ENCODE peak calls at places on chromosomes 4 and X, in ten cellular contexts. One of them, this sample, is unnamed.

GRCh38 chr4:137253949-137254348 is 278.3 kb downstream of the PCDH18 start:
- DNase-seq in hepatocyte: no peak
- DNase-seq in BJ: peak
- DNase-seq in upper lobe of left lung: no peak
- DNase-seq in GM23338: no peak
- DNase-seq in GM13977: no peak
- DNase-seq in psoas muscle: no peak
- DNase-seq in A549: no peak
- DNase-seq in lower leg skin: no peak
- DNase-seq in neural progenitor cell: no peak
- DNase-seq in this sample: no peak

GRCh38 chr4:177718514-177718913 is 276.3 kb upstream of the AGA start:
- DNase-seq in hepatocyte: no peak
- DNase-seq in BJ: no peak
- DNase-seq in upper lobe of left lung: no peak
- DNase-seq in GM23338: no peak
- DNase-seq in GM13977: no peak
- DNase-seq in psoas muscle: no peak
- DNase-seq in A549: no peak
- DNase-seq in lower leg skin: no peak
- DNase-seq in neural progenitor cell: no peak
- DNase-seq in this sample: no peak

GRCh38 chr4:7194251-7195137 is 2.2 kb downstream of the SORCS2 start:
- DNase-seq in hepatocyte: peak
- DNase-seq in BJ: no peak
- DNase-seq in upper lobe of left lung: peak
- DNase-seq in GM23338: no peak
- DNase-seq in GM13977: no peak
- DNase-seq in psoas muscle: no peak
- DNase-seq in A549: peak
- DNase-seq in lower leg skin: peak
- DNase-seq in neural progenitor cell: peak
- DNase-seq in this sample: no peak

GRCh38 chr4:17018013-17018412 is 119.6 kb upstream of the LDB2 start:
- DNase-seq in hepatocyte: no peak
- DNase-seq in BJ: no peak
- DNase-seq in upper lobe of left lung: no peak
- DNase-seq in GM23338: peak
- DNase-seq in GM13977: no peak
- DNase-seq in psoas muscle: no peak
- DNase-seq in A549: no peak
- DNase-seq in lower leg skin: peak
- DNase-seq in neural progenitor cell: no peak
- DNase-seq in this sample: no peak

GRCh38 chr4:185656467-185656890 is 121.2 kb upstream of the PDLIM3 start:
- DNase-seq in hepatocyte: peak
- DNase-seq in BJ: no peak
- DNase-seq in upper lobe of left lung: no peak
- DNase-seq in GM23338: peak
- DNase-seq in GM13977: no peak
- DNase-seq in psoas muscle: peak
- DNase-seq in A549: no peak
- DNase-seq in lower leg skin: no peak
- DNase-seq in neural progenitor cell: peak
- DNase-seq in this sample: no peak

GRCh38 chrX:140971385-140971784 is 31.0 kb upstream of the SPANXB1 start:
- DNase-seq in hepatocyte: no peak
- DNase-seq in BJ: no peak
- DNase-seq in upper lobe of left lung: no peak
- DNase-seq in GM23338: no peak
- DNase-seq in GM13977: no peak
- DNase-seq in psoas muscle: no peak
- DNase-seq in A549: no peak
- DNase-seq in lower leg skin: no peak
- DNase-seq in neural progenitor cell: no peak
- DNase-seq in this sample: no peak

GRCh38 chr4:184814686-184815045 is 11.1 kb downstream of the ACSL1 start:
- DNase-seq in hepatocyte: no peak
- DNase-seq in BJ: no peak
- DNase-seq in upper lobe of left lung: no peak
- DNase-seq in GM23338: no peak
- DNase-seq in GM13977: no peak
- DNase-seq in psoas muscle: no peak
- DNase-seq in A549: no peak
- DNase-seq in lower leg skin: peak
- DNase-seq in neural progenitor cell: no peak
- DNase-seq in this sample: no peak

GRCh38 chr4:6582889-6583504 is 8.0 kb downstream of the MAN2B2 start:
- DNase-seq in hepatocyte: no peak
- DNase-seq in BJ: no peak
- DNase-seq in upper lobe of left lung: no peak
- DNase-seq in GM23338: peak
- DNase-seq in GM13977: no peak
- DNase-seq in psoas muscle: no peak
- DNase-seq in A549: peak
- DNase-seq in lower leg skin: no peak
- DNase-seq in neural progenitor cell: no peak
- DNase-seq in this sample: no peak

GRCh38 chrX:120664081-120664480 is 34.2 kb upstream of the C1GALT1C1 start:
- DNase-seq in hepatocyte: no peak
- DNase-seq in BJ: no peak
- DNase-seq in upper lobe of left lung: no peak
- DNase-seq in GM23338: peak
- DNase-seq in GM13977: no peak
- DNase-seq in psoas muscle: no peak
- DNase-seq in A549: peak
- DNase-seq in lower leg skin: no peak
- DNase-seq in neural progenitor cell: no peak
- DNase-seq in this sample: no peak
- TF ChIP-seq CTCF in hepatocyte: peak
- TF ChIP-seq CTCF in BJ: no peak
- TF ChIP-seq CTCF in upper lobe of left lung: no peak
- TF ChIP-seq CTCF in GM23338: no peak
- TF ChIP-seq CTCF in GM13977: peak
- TF ChIP-seq CTCF in psoas muscle: peak
- TF ChIP-seq CTCF in A549: peak
- TF ChIP-seq CTCF in lower leg skin: no peak
- TF ChIP-seq CTCF in neural progenitor cell: peak
- TF ChIP-seq CTCF in this sample: peak

GRCh38 chrX:49165901-49166881 is 3.6 kb downstream of the MAGIX start:
- DNase-seq in hepatocyte: peak
- DNase-seq in BJ: no peak
- DNase-seq in upper lobe of left lung: peak
- DNase-seq in GM23338: peak
- DNase-seq in GM13977: peak
- DNase-seq in psoas muscle: peak
- DNase-seq in A549: no peak
- DNase-seq in lower leg skin: peak
- DNase-seq in neural progenitor cell: peak
- DNase-seq in this sample: no peak

GRCh38 chrX:49164589-49165360 is 2.2 kb downstream of the MAGIX start:
- DNase-seq in hepatocyte: no peak
- DNase-seq in BJ: no peak
- DNase-seq in upper lobe of left lung: no peak
- DNase-seq in GM23338: no peak
- DNase-seq in GM13977: peak
- DNase-seq in psoas muscle: no peak
- DNase-seq in A549: no peak
- DNase-seq in lower leg skin: no peak
- DNase-seq in neural progenitor cell: no peak
- DNase-seq in this sample: no peak

GRCh38 chrX:49167740-49168108 is 4.0 kb upstream of the PLP2 start:
- DNase-seq in hepatocyte: no peak
- DNase-seq in BJ: no peak
- DNase-seq in upper lobe of left lung: no peak
- DNase-seq in GM23338: no peak
- DNase-seq in GM13977: peak
- DNase-seq in psoas muscle: no peak
- DNase-seq in A549: no peak
- DNase-seq in lower leg skin: no peak
- DNase-seq in neural progenitor cell: no peak
- DNase-seq in this sample: no peak

GRCh38 chrX:49163555-49164419 is 1.2 kb downstream of the MAGIX start:
- DNase-seq in hepatocyte: peak
- DNase-seq in BJ: peak
- DNase-seq in upper lobe of left lung: peak
- DNase-seq in GM23338: peak
- DNase-seq in GM13977: peak
- DNase-seq in psoas muscle: peak
- DNase-seq in A549: peak
- DNase-seq in lower leg skin: peak
- DNase-seq in neural progenitor cell: peak
- DNase-seq in this sample: peak

DNA sequence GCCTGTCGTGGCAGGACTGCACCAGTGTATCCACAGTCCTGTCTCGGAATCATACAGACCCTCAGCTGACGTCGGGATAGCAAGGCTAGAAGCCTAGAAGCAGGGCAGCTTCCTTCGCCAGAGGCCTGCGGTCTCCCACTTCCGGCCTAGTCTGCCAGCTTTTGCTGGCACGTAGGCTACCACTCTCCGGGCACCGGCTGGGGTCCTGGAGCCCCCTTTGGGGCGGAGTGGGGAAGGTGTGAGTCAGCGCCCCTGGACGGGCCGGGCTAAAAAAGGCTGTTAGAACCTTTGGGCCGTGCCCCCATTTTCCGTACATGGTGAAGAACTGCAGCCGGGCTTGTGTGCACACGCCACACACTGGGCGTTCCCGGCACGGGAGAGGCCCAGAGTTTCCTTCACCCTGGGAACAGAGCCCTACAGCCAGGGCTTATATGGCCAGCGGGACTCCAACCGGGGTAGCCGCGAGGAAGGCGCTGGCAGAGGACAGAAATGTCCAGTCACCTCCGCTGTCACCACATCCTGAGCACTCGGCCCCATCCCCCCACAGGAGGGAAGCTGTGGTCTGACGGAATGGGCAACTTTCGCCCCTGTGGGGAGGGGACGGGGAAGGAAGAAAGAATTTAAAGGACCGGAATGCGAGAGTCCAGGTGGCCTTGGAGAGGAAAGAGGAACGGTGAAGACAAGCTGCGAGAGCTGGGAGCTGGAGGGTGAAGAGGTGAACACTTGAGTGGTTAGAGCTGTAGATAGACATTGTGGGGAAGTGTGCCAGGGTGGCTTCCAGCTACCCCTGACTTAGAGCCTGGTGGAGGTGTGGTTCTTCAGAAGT is 4.6 kb downstream of the MAGIX start:
- DNase-seq in hepatocyte: peak
- DNase-seq in BJ: peak
- DNase-seq in upper lobe of left lung: peak
- DNase-seq in GM23338: peak
- DNase-seq in GM13977: peak
- DNase-seq in psoas muscle: peak
- DNase-seq in A549: no peak
- DNase-seq in lower leg skin: peak
- DNase-seq in neural progenitor cell: peak
- DNase-seq in this sample: no peak
- TF ChIP-seq CTCF in hepatocyte: no peak
- TF ChIP-seq CTCF in BJ: no peak
- TF ChIP-seq CTCF in upper lobe of left lung: no peak
- TF ChIP-seq CTCF in GM23338: no peak
- TF ChIP-seq CTCF in GM13977: no peak
- TF ChIP-seq CTCF in psoas muscle: no peak
- TF ChIP-seq CTCF in A549: no peak
- TF ChIP-seq CTCF in lower leg skin: no peak
- TF ChIP-seq CTCF in neural progenitor cell: no peak
- TF ChIP-seq CTCF in this sample: no peak

GRCh38 chr4:167105857-167106256 is 128.4 kb downstream of the SPOCK3 start:
- DNase-seq in hepatocyte: no peak
- DNase-seq in BJ: no peak
- DNase-seq in upper lobe of left lung: no peak
- DNase-seq in GM23338: no peak
- DNase-seq in GM13977: no peak
- DNase-seq in psoas muscle: no peak
- DNase-seq in A549: no peak
- DNase-seq in lower leg skin: no peak
- DNase-seq in neural progenitor cell: no peak
- DNase-seq in this sample: no peak

GRCh38 chr4:167102475-167102874 is 131.8 kb downstream of the SPOCK3 start:
- DNase-seq in hepatocyte: no peak
- DNase-seq in BJ: no peak
- DNase-seq in upper lobe of left lung: no peak
- DNase-seq in GM23338: no peak
- DNase-seq in GM13977: no peak
- DNase-seq in psoas muscle: no peak
- DNase-seq in A549: no peak
- DNase-seq in lower leg skin: no peak
- DNase-seq in neural progenitor cell: no peak
- DNase-seq in this sample: no peak

GRCh38 chr4:167101035-167101434 is 133.3 kb downstream of the SPOCK3 start:
- DNase-seq in hepatocyte: no peak
- DNase-seq in BJ: no peak
- DNase-seq in upper lobe of left lung: no peak
- DNase-seq in GM23338: no peak
- DNase-seq in GM13977: no peak
- DNase-seq in psoas muscle: no peak
- DNase-seq in A549: no peak
- DNase-seq in lower leg skin: no peak
- DNase-seq in neural progenitor cell: no peak
- DNase-seq in this sample: no peak

DNA sequence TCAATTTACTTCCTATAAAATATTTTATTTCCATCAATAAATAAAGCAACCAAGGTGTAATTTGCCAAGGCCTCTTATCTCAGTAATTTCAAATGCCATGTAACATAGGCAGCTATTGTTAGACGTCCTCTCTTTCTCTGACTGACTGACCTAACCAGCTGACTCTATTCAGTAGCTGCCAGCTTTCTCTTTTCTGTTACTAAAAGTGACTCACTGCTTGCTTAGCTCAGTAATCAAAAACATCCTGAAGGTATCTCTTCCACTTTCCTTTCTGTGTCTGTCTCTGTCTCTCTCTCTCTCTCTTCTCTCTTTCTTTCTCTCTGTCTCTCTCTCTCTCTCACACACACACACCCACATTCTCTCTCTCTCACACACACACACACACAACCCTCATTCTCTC is 134.2 kb downstream of the SPOCK3 start:
- DNase-seq in hepatocyte: peak
- DNase-seq in BJ: no peak
- DNase-seq in upper lobe of left lung: no peak
- DNase-seq in GM23338: peak
- DNase-seq in GM13977: no peak
- DNase-seq in psoas muscle: no peak
- DNase-seq in A549: peak
- DNase-seq in lower leg skin: no peak
- DNase-seq in neural progenitor cell: peak
- DNase-seq in this sample: no peak
- TF ChIP-seq CTCF in hepatocyte: no peak
- TF ChIP-seq CTCF in BJ: no peak
- TF ChIP-seq CTCF in upper lobe of left lung: no peak
- TF ChIP-seq CTCF in GM23338: no peak
- TF ChIP-seq CTCF in GM13977: no peak
- TF ChIP-seq CTCF in psoas muscle: no peak
- TF ChIP-seq CTCF in A549: no peak
- TF ChIP-seq CTCF in lower leg skin: no peak
- TF ChIP-seq CTCF in neural progenitor cell: no peak
- TF ChIP-seq CTCF in this sample: no peak

GRCh38 chr4:73619351-73619750 is 885 bp downstream of the RASSF6 start:
- DNase-seq in hepatocyte: no peak
- DNase-seq in BJ: no peak
- DNase-seq in upper lobe of left lung: no peak
- DNase-seq in GM23338: no peak
- DNase-seq in GM13977: no peak
- DNase-seq in psoas muscle: no peak
- DNase-seq in A549: no peak
- DNase-seq in lower leg skin: no peak
- DNase-seq in neural progenitor cell: no peak
- DNase-seq in this sample: no peak

GRCh38 chr4:73615613-73616012 is 4.6 kb downstream of the RASSF6 start:
- DNase-seq in hepatocyte: peak
- DNase-seq in BJ: no peak
- DNase-seq in upper lobe of left lung: no peak
- DNase-seq in GM23338: peak
- DNase-seq in GM13977: no peak
- DNase-seq in psoas muscle: no peak
- DNase-seq in A549: no peak
- DNase-seq in lower leg skin: no peak
- DNase-seq in neural progenitor cell: peak
- DNase-seq in this sample: no peak

GRCh38 chr4:73621357-73621756 is 1.1 kb upstream of the RASSF6 start:
- DNase-seq in hepatocyte: no peak
- DNase-seq in BJ: no peak
- DNase-seq in upper lobe of left lung: no peak
- DNase-seq in GM23338: no peak
- DNase-seq in GM13977: no peak
- DNase-seq in psoas muscle: no peak
- DNase-seq in A549: no peak
- DNase-seq in lower leg skin: no peak
- DNase-seq in neural progenitor cell: no peak
- DNase-seq in this sample: no peak

GRCh38 chr4:73617256-73617655 is 3.0 kb downstream of the RASSF6 start:
- DNase-seq in hepatocyte: no peak
- DNase-seq in BJ: no peak
- DNase-seq in upper lobe of left lung: no peak
- DNase-seq in GM23338: peak
- DNase-seq in GM13977: no peak
- DNase-seq in psoas muscle: no peak
- DNase-seq in A549: no peak
- DNase-seq in lower leg skin: no peak
- DNase-seq in neural progenitor cell: no peak
- DNase-seq in this sample: no peak

GRCh38 chr4:73620115-73620792 is at the start of gene RASSF6:
- DNase-seq in hepatocyte: peak
- DNase-seq in BJ: no peak
- DNase-seq in upper lobe of left lung: peak
- DNase-seq in GM23338: peak
- DNase-seq in GM13977: peak
- DNase-seq in psoas muscle: no peak
- DNase-seq in A549: peak
- DNase-seq in lower leg skin: no peak
- DNase-seq in neural progenitor cell: peak
- DNase-seq in this sample: no peak
- TF ChIP-seq CTCF in hepatocyte: no peak
- TF ChIP-seq CTCF in BJ: no peak
- TF ChIP-seq CTCF in upper lobe of left lung: no peak
- TF ChIP-seq CTCF in GM23338: peak
- TF ChIP-seq CTCF in GM13977: no peak
- TF ChIP-seq CTCF in psoas muscle: no peak
- TF ChIP-seq CTCF in A549: no peak
- TF ChIP-seq CTCF in lower leg skin: no peak
- TF ChIP-seq CTCF in neural progenitor cell: peak
- TF ChIP-seq CTCF in this sample: no peak

This sample was measured in osteocyte.